ENCODE peak calls at places on chromosome 6, in nine cellular contexts. E is upper lobe of right lung; S is A549; W is M059J; Y is AG09319; F is heart right ventricle; X is iris pigment epithelial cell; C is stimulated activated CD8-positive, alpha-beta memory T cell treated with anti-CD3 and anti-CD28 coated beads, Interleukin-4, amount 100 ng/mL, for 1 hour; Z is GM04503. R is an unnamed sample.

GRCh38 chr6:83696674-83697073 is 12.2 kb downstream of the SNAP91 start:
- DNase-seq in Y (no peak), X (no peak), E (no peak), W (peak; percentile 17), C (no peak), Z (no peak), F (no peak), S (no peak), R (peak; percentile 1)

GRCh38 chr6:41778895-41779294 is 805 bp downstream of the FRS3 start:
- DNase-seq in C (no peak), E (no peak), Z (no peak), F (no peak), Y (no peak), S (no peak), W (no peak), X (no peak), R (no peak)

GRCh38 chr6:52389626-52390360 is 27.8 kb downstream of the PAQR8 start:
- DNase-seq in C (no peak), W (peak; percentile 95), Y (no peak), S (peak; percentile 2), X (peak; percentile 66), E (peak; percentile 70), F (no peak), Z (no peak), R (peak; percentile 88)

GRCh38 chr6:28407401-28407800 is 7.9 kb upstream of the ZSCAN12 start:
- DNase-seq in X (no peak), E (no peak), C (no peak), Z (no peak), Y (no peak), S (no peak), W (no peak), F (no peak), R (no peak)

GRCh38 chr6:170185175-170185970 is 105.5 kb downstream of the DLL1 start:
- DNase-seq in Z (no peak), F (no peak), S (no peak), E (peak; percentile 58), X (no peak), W (no peak), C (no peak), Y (no peak), R (no peak)

GRCh38 chr6:158086706-158087518 is 81.2 kb downstream of the SERAC1 start:
- DNase-seq in X (peak; percentile 38), W (no peak), F (peak; percentile 39), Z (no peak), E (no peak), Y (no peak), S (no peak), C (no peak), R (no peak)

GRCh38 chr6:90350689-90351554 is 54.3 kb upstream of the BACH2 start:
- DNase-seq in Z (no peak), F (no peak), Y (no peak), E (no peak), S (no peak), X (peak; percentile 31), W (no peak), C (peak; percentile 1), R (no peak)

GRCh38 chr6:114000066-114000465 is 29.1 kb upstream of the HDAC2 start:
- DNase-seq in S (no peak), W (peak; percentile 94), E (no peak), Z (peak; percentile 6), Y (no peak), X (peak; percentile 70), F (no peak), C (no peak), R (peak; percentile 24)

GRCh38 chr6:3593161-3593560 is 136.3 kb upstream of the SLC22A23 start:
- DNase-seq in Z (no peak), S (no peak), W (no peak), E (no peak), Y (no peak), C (no peak), X (no peak), F (no peak), R (no peak)

GRCh38 chr6:127051571-127052260 is 66.8 kb upstream of the RSPO3 start:
- DNase-seq in E (no peak), S (no peak), F (no peak), Z (peak; percentile 83), Y (no peak), W (peak; percentile 94), X (peak; percentile 75), C (no peak), R (no peak)

GRCh38 chr6:87663434-87663833 is 38.6 kb downstream of the AKIRIN2 start:
- DNase-seq in E (no peak), Z (no peak), W (no peak), Y (no peak), C (no peak), F (no peak), X (no peak), S (no peak), R (no peak)

GRCh38 chr6:136866872-136867416 is 44.6 kb downstream of the PEX7 start:
- DNase-seq in X (peak; percentile 44), E (no peak), Y (no peak), W (no peak), S (no peak), Z (peak; percentile 19), C (no peak), F (no peak), R (no peak)

GRCh38 chr6:56764081-56764566 is 121.4 kb upstream of the DST start:
- DNase-seq in C (no peak), F (no peak), E (no peak), Z (no peak), W (peak; percentile 71), X (peak; percentile 67), S (peak; percentile 60), Y (no peak), R (peak; percentile 65)

GRCh38 chr6:146968041-146968760 is 236.0 kb upstream of the STXBP5 start:
- DNase-seq in W (peak; percentile 72), X (peak; percentile 92), Z (peak; percentile 53), E (no peak), S (peak; percentile 4), F (no peak), Y (peak; percentile 61), C (no peak), R (peak; percentile 71)

GRCh38 chr6:85157266-85157665 is 292.6 kb upstream of the NT5E start:
- DNase-seq in Y (no peak), F (no peak), W (no peak), E (no peak), X (no peak), S (no peak), C (no peak), Z (no peak), R (no peak)

GRCh38 chr6:138785092-138785491 is 10.8 kb upstream of the ECT2L start:
- DNase-seq in X (no peak), Z (no peak), S (no peak), F (no peak), W (no peak), C (no peak), Y (no peak), E (no peak), R (no peak)

R was measured in HT-29.